ENCODE peak calls at places on chromosomes 7 and 10, in eight cellular contexts. V is mesothelial cell of epicardium, F is BJ, J is neural crest cell, P is B cell, A is RWPE1, S is HFFc6, C is hepatocyte. R is an unnamed sample.

GRCh38 chr7:27148031-27148775 is 629 bp upstream of the HOXA6 start:
- DNase-seq in V (no peak), F (no peak), J (no peak), P (no peak), A (no peak), S (no peak), C (no peak), R (no peak)

GRCh38 chr7:98913612-98914011 is 35.3 kb downstream of the TRRAP start:
- DNase-seq in V (no peak), F (peak), J (no peak), P (no peak), A (no peak), S (peak), C (no peak), R (no peak)

GRCh38 chr7:134701272-134701671 is 54.6 kb downstream of the BPGM start:
- DNase-seq in V (no peak), F (no peak), J (no peak), P (no peak), A (no peak), S (peak), C (no peak), R (no peak)

GRCh38 chr10:93542358-93542791 is 24.1 kb upstream of the FFAR4 start:
- DNase-seq in V (no peak), F (no peak), J (no peak), P (no peak), A (no peak), S (no peak), C (peak), R (no peak)

GRCh38 chr10:21078410-21079329 is 181.6 kb upstream of the NEBL start:
- DNase-seq in V (no peak), F (no peak), J (peak), P (no peak), A (peak), S (peak), C (peak), R (no peak)

GRCh38 chr10:18351426-18351825 is 211.2 kb downstream of the CACNB2 start:
- DNase-seq in V (no peak), F (no peak), J (no peak), P (no peak), A (no peak), S (no peak), C (no peak), R (no peak)

GRCh38 chr7:134513169-134513752 is 14.1 kb upstream of the AKR1B10 start:
- DNase-seq in V (no peak), F (no peak), J (peak), P (peak), A (peak), S (peak), C (peak), R (no peak)

GRCh38 chr7:3884543-3884942 is 583.5 kb downstream of the SDK1 start:
- DNase-seq in V (no peak), F (no peak), J (no peak), P (no peak), A (no peak), S (no peak), C (no peak), R (no peak)

GRCh38 chr7:82164813-82165212 is 278.8 kb downstream of the CACNA2D1 start:
- DNase-seq in V (no peak), F (peak), J (no peak), P (no peak), A (peak), S (peak), C (peak), R (no peak)

GRCh38 chr10:71232089-71232998 is 20.0 kb downstream of the UNC5B start:
- DNase-seq in V (no peak), F (no peak), J (no peak), P (no peak), A (no peak), S (no peak), C (no peak), R (no peak)

GRCh38 chr7:46654546-46655443 is 733.7 kb upstream of the IGFBP3 start:
- DNase-seq in V (no peak), F (no peak), J (no peak), P (no peak), A (peak), S (no peak), C (no peak), R (no peak)

GRCh38 chr7:69832356-69832755 is 234.1 kb downstream of the AUTS2 start:
- DNase-seq in V (no peak), F (no peak), J (no peak), P (no peak), A (no peak), S (no peak), C (no peak), R (no peak)

GRCh38 chr7:140003913-140004382 is 58.8 kb downstream of the PARP12 start:
- DNase-seq in V (no peak), F (no peak), J (peak), P (peak), A (peak), S (peak), C (peak), R (no peak)

GRCh38 chr10:128530301-128530700 is 404.1 kb upstream of the MKI67 start:
- DNase-seq in V (no peak), F (no peak), J (no peak), P (no peak), A (peak), S (no peak), C (peak), R (no peak)

GRCh38 chr7:2617710-2617975 is 14.1 kb upstream of the TTYH3 start:
- DNase-seq in V (no peak), F (no peak), J (no peak), P (no peak), A (no peak), S (no peak), C (no peak), R (no peak)

GRCh38 chr7:79454325-79454960 is 976 bp upstream of the MAGI2 start:
- DNase-seq in V (peak), F (no peak), J (no peak), P (no peak), A (peak), S (no peak), C (peak), R (no peak)

GRCh38 chr7:98085674-98086073 is 21.0 kb upstream of the LMTK2 start:
- DNase-seq in V (no peak), F (no peak), J (no peak), P (no peak), A (no peak), S (no peak), C (no peak), R (no peak)

GRCh38 chr10:30433286-30433778 is 652 bp upstream of the MAP3K8 start:
- DNase-seq in V (peak), F (no peak), J (peak), P (no peak), A (no peak), S (peak), C (peak), R (peak)

GRCh38 chr7:80312139-80312661 is 177.6 kb downstream of the GNAI1 start:
- DNase-seq in V (no peak), F (peak), J (no peak), P (no peak), A (peak), S (peak), C (peak), R (no peak)

GRCh38 chr7:129807863-129808262 is 144.9 kb downstream of the UBE2H start:
- DNase-seq in V (no peak), F (no peak), J (no peak), P (no peak), A (no peak), S (no peak), C (no peak), R (no peak)

GRCh38 chr7:73642834-73643233 is 18.5 kb upstream of the MLXIPL start:
- DNase-seq in V (no peak), F (no peak), J (no peak), P (no peak), A (no peak), S (no peak), C (no peak), R (no peak)

GRCh38 chr7:151408498-151408838 is 1.4 kb downstream of the WDR86 start:
- DNase-seq in V (no peak), F (no peak), J (no peak), P (no peak), A (no peak), S (no peak), C (no peak), R (no peak)

GRCh38 chr10:54402576-54402975 is 398.5 kb downstream of the PCDH15 start:
- DNase-seq in V (no peak), F (no peak), J (no peak), P (no peak), A (peak), S (no peak), C (peak), R (no peak)

GRCh38 chr10:119383174-119383856 is 159.2 kb downstream of the RGS10 start:
- DNase-seq in V (no peak), F (no peak), J (no peak), P (no peak), A (no peak), S (no peak), C (no peak), R (no peak)

GRCh38 chr7:64873517-64873916 is 29.6 kb upstream of the ZNF273 start:
- DNase-seq in V (no peak), F (no peak), J (no peak), P (no peak), A (no peak), S (no peak), C (peak), R (no peak)

GRCh38 chr10:107011113-107011512 is 153.4 kb downstream of the SORCS1 start:
- DNase-seq in V (no peak), F (no peak), J (no peak), P (no peak), A (no peak), S (no peak), C (no peak), R (no peak)
- TF ChIP-seq CTCF in V (no peak), F (no peak), J (no peak), P (no peak), A (no peak), S (no peak), C (no peak), R (no peak)

DNA sequence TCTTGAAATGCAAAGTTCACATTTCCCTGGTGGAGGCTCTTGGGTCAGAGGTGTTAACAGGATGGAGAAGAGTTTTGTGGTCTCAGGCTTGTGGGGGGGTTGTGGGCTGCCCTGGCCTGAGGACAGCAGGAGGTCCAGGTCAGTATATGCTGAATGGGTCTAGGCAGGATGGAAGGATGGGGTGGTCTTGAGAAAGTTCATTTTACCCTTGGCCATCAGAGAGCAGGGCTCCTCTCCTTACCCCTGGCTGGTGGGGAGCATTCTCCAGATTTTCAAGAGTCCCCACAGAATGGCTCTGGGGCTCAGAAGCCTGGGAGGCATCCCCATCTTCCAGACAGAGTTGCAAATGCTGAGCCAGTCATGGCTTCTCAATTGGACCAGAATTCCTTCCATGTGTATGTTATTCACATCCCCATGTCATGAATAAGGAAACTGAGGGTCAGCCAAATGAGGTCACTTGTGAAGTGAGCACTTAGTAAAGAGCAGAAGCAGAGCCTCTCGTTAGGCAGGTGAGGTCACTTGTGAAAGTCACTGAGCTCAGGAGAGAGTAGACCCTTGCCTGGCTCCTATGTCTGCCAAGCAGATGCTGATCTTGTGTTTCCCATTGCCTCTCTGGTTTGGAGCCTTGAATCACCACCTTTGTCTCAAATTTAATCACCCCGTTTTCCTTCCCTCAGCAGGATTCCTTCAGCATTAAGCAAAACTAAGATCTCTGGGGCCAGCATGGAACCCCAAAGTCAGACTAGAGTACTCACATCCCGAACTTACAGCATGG is 33.0 kb downstream of the MBL2 start:
- DNase-seq in V (no peak), F (no peak), J (no peak), P (no peak), A (no peak), S (no peak), C (no peak), R (no peak)
- TF ChIP-seq CTCF in V (no peak), F (no peak), J (no peak), P (no peak), A (no peak), S (no peak), C (no peak), R (no peak)

DNA sequence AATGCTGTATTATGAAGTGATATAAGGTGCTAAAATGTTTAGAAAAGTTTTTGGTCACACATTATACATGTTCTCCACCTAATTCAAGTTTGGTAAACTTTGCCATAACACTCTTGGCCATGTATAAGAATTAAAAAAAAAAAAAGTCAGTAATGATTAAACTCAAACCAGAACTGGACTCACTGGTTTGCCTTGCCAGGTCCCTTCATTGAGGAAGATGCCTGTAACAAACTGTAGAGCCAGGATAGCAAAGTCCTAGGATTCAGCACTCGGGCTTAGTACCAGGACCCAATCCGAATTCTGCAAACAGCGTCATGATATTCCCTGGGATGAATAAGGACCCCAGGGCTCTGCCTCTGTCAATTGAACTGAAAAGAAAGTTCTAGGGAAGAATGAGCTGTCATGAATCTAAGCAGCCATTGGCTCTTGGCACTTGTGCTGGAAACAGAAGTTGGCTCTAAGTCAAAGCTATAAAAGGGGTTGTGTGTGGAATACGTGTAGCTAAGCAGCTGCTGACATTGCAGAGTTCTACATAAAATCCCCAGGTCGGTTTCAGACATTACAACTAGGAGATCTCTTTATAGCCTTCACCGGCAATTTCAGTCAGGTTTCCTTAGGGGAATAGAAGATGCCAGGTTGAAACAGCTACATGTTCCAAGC is 216.8 kb downstream of the C7orf25 start:
- DNase-seq in V (no peak), F (no peak), J (no peak), P (no peak), A (no peak), S (no peak), C (peak), R (no peak)
- TF ChIP-seq CTCF in V (no peak), F (no peak), J (no peak), P (no peak), A (no peak), S (no peak), C (no peak), R (no peak)

GRCh38 chr10:68083953-68084352 is 8.9 kb upstream of the HERC4 start:
- DNase-seq in V (no peak), F (no peak), J (no peak), P (no peak), A (no peak), S (no peak), C (no peak), R (no peak)

GRCh38 chr10:68086011-68086410 is 10.9 kb upstream of the HERC4 start:
- DNase-seq in V (no peak), F (no peak), J (no peak), P (no peak), A (no peak), S (peak), C (no peak), R (no peak)

GRCh38 chr10:68081916-68082315 is 6.8 kb upstream of the HERC4 start:
- DNase-seq in V (no peak), F (no peak), J (no peak), P (no peak), A (no peak), S (no peak), C (no peak), R (no peak)

GRCh38 chr10:68080853-68081431 is 5.9 kb upstream of the HERC4 start:
- DNase-seq in V (no peak), F (no peak), J (no peak), P (no peak), A (no peak), S (no peak), C (no peak), R (no peak)

DNA sequence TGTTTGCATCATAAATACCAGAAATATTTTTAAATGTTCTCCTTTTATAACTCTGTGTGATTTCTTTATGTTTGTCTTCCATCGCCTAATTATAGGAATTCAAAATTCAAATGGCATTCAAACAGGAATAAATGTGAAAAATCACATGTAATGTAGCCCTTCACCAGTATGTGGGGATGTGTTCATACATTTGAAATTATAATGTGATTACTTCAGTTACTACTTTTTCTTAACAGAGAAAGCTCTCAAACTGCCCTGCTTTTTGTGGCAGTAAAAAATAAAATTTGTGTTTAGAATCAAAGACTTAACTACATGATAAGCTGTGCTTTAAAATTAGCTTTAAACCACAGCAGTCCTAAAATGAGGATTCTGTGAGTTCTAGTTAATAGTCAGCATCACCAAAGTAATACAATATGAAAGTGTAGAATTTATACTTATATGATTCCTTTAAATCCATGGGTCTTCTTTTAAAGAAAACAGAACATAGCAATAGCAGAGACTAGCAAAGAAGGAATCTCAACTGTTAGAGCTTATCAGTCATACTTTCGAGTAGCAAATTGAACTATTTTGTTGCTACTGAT is 7.8 kb upstream of the HERC4 start:
- DNase-seq in V (no peak), F (no peak), J (no peak), P (no peak), A (peak), S (peak), C (no peak), R (no peak)
- TF ChIP-seq CTCF in V (peak), F (peak), J (peak), P (peak), A (peak), S (peak), C (peak), R (no peak)

GRCh38 chr10:125700355-125700911 is 17.5 kb upstream of the TEX36 start:
- DNase-seq in V (no peak), F (no peak), J (no peak), P (no peak), A (no peak), S (peak), C (no peak), R (no peak)
- TF ChIP-seq CTCF in V (no peak), F (peak), J (peak), P (no peak), A (no peak), S (peak), C (peak), R (no peak)

DNA sequence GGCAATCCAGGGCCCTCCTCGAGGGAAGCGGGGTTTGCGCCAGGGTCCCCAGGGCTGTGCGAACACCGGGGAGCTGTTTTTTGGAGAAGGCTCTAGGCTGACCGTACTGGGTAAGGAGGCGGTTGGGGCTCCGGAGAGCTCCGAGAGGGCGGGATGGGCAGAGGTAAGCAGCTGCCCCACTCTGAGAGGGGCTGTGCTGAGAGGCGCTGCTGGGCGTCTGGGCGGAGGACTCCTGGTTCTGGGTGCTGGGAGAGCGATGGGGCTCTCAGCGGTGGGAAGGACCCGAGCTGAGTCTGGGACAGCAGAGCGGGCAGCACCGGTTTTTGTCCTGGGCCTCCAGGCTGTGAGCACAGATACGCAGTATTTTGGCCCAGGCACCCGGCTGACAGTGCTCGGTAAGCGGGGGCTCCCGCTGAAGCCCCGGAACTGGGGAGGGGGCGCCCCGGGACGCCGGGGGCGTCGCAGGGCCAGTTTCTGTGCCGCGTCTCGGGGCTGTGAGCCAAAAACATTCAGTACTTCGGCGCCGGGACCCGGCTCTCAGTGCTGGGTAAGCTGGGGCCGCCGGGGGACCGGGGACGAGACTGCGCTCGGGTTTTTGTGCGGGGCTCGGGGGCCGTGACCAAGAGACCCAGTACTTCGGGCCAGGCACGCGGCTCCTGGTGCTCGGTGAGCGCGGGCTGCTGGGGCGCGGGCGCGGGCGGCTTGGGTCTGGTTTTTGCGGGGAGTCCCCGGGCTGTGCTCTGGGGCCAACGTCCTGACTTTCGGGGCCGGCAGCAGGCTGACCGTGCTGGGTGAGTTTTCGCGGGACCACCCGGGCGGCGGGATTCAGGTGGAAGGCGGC is 26.0 kb downstream of the PRSS2 start:
- DNase-seq in V (no peak), F (no peak), J (no peak), P (peak), A (no peak), S (no peak), C (no peak), R (no peak)
- TF ChIP-seq CTCF in V (no peak), F (no peak), J (no peak), P (no peak), A (no peak), S (no peak), C (no peak), R (no peak)

GRCh38 chr10:49744091-49744685 is 17.9 kb downstream of the OGDHL start:
- DNase-seq in V (no peak), F (no peak), J (no peak), P (no peak), A (no peak), S (no peak), C (no peak), R (no peak)

GRCh38 chr10:49743464-49744075 is 18.6 kb downstream of the OGDHL start:
- DNase-seq in V (no peak), F (no peak), J (no peak), P (peak), A (no peak), S (no peak), C (no peak), R (no peak)

GRCh38 chr10:49745756-49746155 is 16.4 kb downstream of the OGDHL start:
- DNase-seq in V (no peak), F (no peak), J (no peak), P (no peak), A (no peak), S (no peak), C (no peak), R (no peak)

GRCh38 chr10:49746626-49747302 is 15.4 kb downstream of the OGDHL start:
- DNase-seq in V (no peak), F (no peak), J (no peak), P (no peak), A (no peak), S (no peak), C (no peak), R (no peak)

GRCh38 chr10:49744924-49745605 is 17.1 kb downstream of the OGDHL start:
- DNase-seq in V (no peak), F (no peak), J (no peak), P (no peak), A (no peak), S (no peak), C (no peak), R (no peak)
- TF ChIP-seq CTCF in V (no peak), F (no peak), J (no peak), P (no peak), A (no peak), S (peak), C (no peak), R (no peak)